ENCODE peak calls at places on chromosome 2, in eight cellular contexts. R is K562; N is stimulated activated CD4-positive, alpha-beta T cell treated with anti-CD3 and anti-CD28 coated beads, Interleukin-12 subunit alpha, Interleukin-12 subunit beta, amount 100 ng/mL, for 48 hours; E is lower lobe of right lung; M is AG10803; O is GM20000; U is fibroblast of villous mesenchyme; Z is Kasumi-1. Q is an unnamed sample.

GRCh38 chr2:14901740-14902139 is 269.2 kb downstream of the LRATD1 start:
- DNase-seq in Z (no peak), N (no peak), E (no peak), O (no peak), U (no peak), M (no peak), R (peak), Q (no peak)

GRCh38 chr2:23414876-23415275 is 29.9 kb downstream of the KLHL29 start:
- DNase-seq in E (no peak), O (no peak), R (peak), M (peak), N (no peak), Z (no peak), U (peak), Q (no peak)

GRCh38 chr2:143937563-143938346 is 582.2 kb downstream of the ZEB2 start:
- DNase-seq in Z (peak), R (no peak), U (peak), O (peak), M (no peak), E (no peak), N (no peak), Q (no peak)

GRCh38 chr2:66929632-66930385 is 467.3 kb upstream of the ETAA1 start:
- DNase-seq in O (no peak), E (peak), N (no peak), Z (no peak), R (no peak), M (peak), U (peak), Q (no peak)

GRCh38 chr2:96407919-96408550 is 72.5 kb downstream of the NCAPH start:
- DNase-seq in E (no peak), Z (no peak), U (no peak), M (no peak), O (no peak), R (no peak), N (no peak), Q (no peak)

GRCh38 chr2:241991236-241991635 is 121.7 kb downstream of the RTP5 start:
- DNase-seq in Z (no peak), U (no peak), O (no peak), N (no peak), E (no peak), M (no peak), R (no peak), Q (no peak)

GRCh38 chr2:85935746-85936208 is 47.0 kb upstream of the ST3GAL5 start:
- DNase-seq in N (no peak), U (peak), O (no peak), Z (no peak), E (no peak), M (peak), R (no peak), Q (no peak)

GRCh38 chr2:134460583-134460998 is 206.7 kb downstream of the MGAT5 start:
- DNase-seq in R (peak), E (peak), N (no peak), Z (peak), U (peak), O (peak), M (peak), Q (peak)

GRCh38 chr2:199382091-199382490 is 75.6 kb downstream of the SATB2 start:
- DNase-seq in E (no peak), R (no peak), M (no peak), Z (no peak), O (no peak), U (no peak), N (no peak), Q (no peak)

GRCh38 chr2:128684523-128684922 is 365.9 kb upstream of the HS6ST1 start:
- DNase-seq in O (peak), E (no peak), R (no peak), Z (no peak), N (no peak), U (no peak), M (no peak), Q (no peak)

GRCh38 chr2:68878753-68879152 is 7.6 kb upstream of the BMP10 start:
- DNase-seq in M (no peak), O (no peak), E (no peak), U (peak), R (no peak), Z (no peak), N (no peak), Q (no peak)

GRCh38 chr2:102396012-102396411 is 26.9 kb upstream of the IL18RAP start:
- DNase-seq in N (no peak), Z (no peak), U (no peak), M (no peak), E (no peak), O (no peak), R (no peak), Q (no peak)

GRCh38 chr2:117771969-117772630 is 42.4 kb upstream of the DDX18 start:
- DNase-seq in U (peak), N (no peak), O (peak), E (no peak), M (peak), Z (peak), R (no peak), Q (peak)

GRCh38 chr2:140814141-140814540 is 1316.7 kb downstream of the LRP1B start:
- DNase-seq in E (no peak), U (no peak), O (no peak), Z (no peak), M (no peak), R (no peak), N (no peak), Q (no peak)

GRCh38 chr2:237904806-237905599 is 45.6 kb downstream of the RAMP1 start:
- DNase-seq in M (peak), O (no peak), U (peak), Z (peak), R (peak), E (peak), N (no peak), Q (peak)

GRCh38 chr2:64750817-64751285 is 97.1 kb upstream of the SERTAD2 start:
- DNase-seq in M (peak), Z (peak), N (peak), O (peak), E (peak), U (peak), R (peak), Q (peak)

GRCh38 chr2:134836986-134837385 is 1.4 kb upstream of the ACMSD start:
- DNase-seq in U (peak), R (no peak), Z (no peak), O (no peak), N (no peak), M (peak), E (no peak), Q (no peak)

GRCh38 chr2:10493636-10494281 is 45.6 kb upstream of the ODC1 start:
- DNase-seq in N (peak), U (peak), R (no peak), M (peak), Z (no peak), O (peak), E (peak), Q (no peak)

GRCh38 chr2:32074161-32074506 is 10.8 kb downstream of the SPAST start:
- DNase-seq in N (no peak), M (no peak), R (no peak), E (no peak), O (no peak), U (no peak), Z (no peak), Q (no peak)

GRCh38 chr2:54329482-54330225 is 73.6 kb upstream of the TSPYL6 start:
- DNase-seq in R (no peak), Z (peak), E (no peak), N (no peak), M (peak), O (no peak), U (no peak), Q (no peak)

GRCh38 chr2:5991305-5991968 is 299.3 kb downstream of the SOX11 start:
- DNase-seq in Z (no peak), R (no peak), N (no peak), M (no peak), E (no peak), U (no peak), O (no peak), Q (no peak)

GRCh38 chr2:173184031-173185004 is 108.7 kb downstream of the MAP3K20 start:
- DNase-seq in R (no peak), E (no peak), U (peak), M (peak), O (no peak), Z (no peak), N (no peak), Q (peak)

GRCh38 chr2:190365499-190366204 is 22.3 kb downstream of the INPP1 start:
- DNase-seq in N (no peak), M (no peak), U (no peak), R (no peak), E (no peak), Z (no peak), O (no peak), Q (no peak)

GRCh38 chr2:13289310-13289709 is 572.6 kb downstream of the TRIB2 start:
- DNase-seq in Z (no peak), N (no peak), E (no peak), R (no peak), U (no peak), O (no peak), M (no peak), Q (no peak)

GRCh38 chr2:166494140-166494544 is at the start of gene SCN7A:
- DNase-seq in O (no peak), E (peak), R (peak), Z (no peak), M (peak), N (no peak), U (peak), Q (no peak)

GRCh38 chr2:202203348-202203747 is 35.0 kb downstream of the SUMO1 start:
- DNase-seq in U (no peak), R (no peak), O (no peak), Z (no peak), N (no peak), E (no peak), M (no peak), Q (no peak)

GRCh38 chr2:46552528-46552927 is 73.2 kb downstream of the TMEM247 start:
- DNase-seq in Z (no peak), R (no peak), U (no peak), N (no peak), M (no peak), O (no peak), E (no peak), Q (no peak)

Q was measured in pons.